ENCODE peak calls at places on chromosome 2, in nine cellular contexts. P, Q, O, Z, X, T, J, G and C are unnamed samples.
A peak's percentile ranks its signal among the peaks of the same experiment; 100 is the strongest.

GRCh38 chr2:46960618-46961017 is 45.0 kb upstream of the MCFD2 start:
- DNase-seq in P (no peak), Q (no peak), O (no peak), Z (no peak), X (no peak), T (no peak), J (no peak), G (no peak), C (no peak)

GRCh38 chr2:219269362-219270054 is 9.7 kb upstream of the DNAJB2 start:
- DNase-seq in P (no peak), Q (no peak), O (no peak), Z (no peak), X (no peak), T (no peak), J (no peak), G (no peak), C (no peak)

GRCh38 chr2:43276962-43277383 is 50.6 kb upstream of the ZFP36L2 start:
- DNase-seq in P (no peak), Q (no peak), O (peak; percentile 41), Z (no peak), X (no peak), T (no peak), J (no peak), G (no peak), C (no peak)

GRCh38 chr2:98468621-98469236 is 24.1 kb downstream of the INPP4A start:
- DNase-seq in P (no peak), Q (no peak), O (peak; percentile 38), Z (no peak), X (no peak), T (no peak), J (peak; percentile 77), G (no peak), C (no peak)

GRCh38 chr2:36695746-36696415 is 626 bp upstream of the VIT start:
- DNase-seq in P (no peak), Q (no peak), O (peak; percentile 78), Z (no peak), X (no peak), T (no peak), J (no peak), G (no peak), C (no peak)

GRCh38 chr2:113200236-113200635 is 26.5 kb downstream of the PSD4 start:
- DNase-seq in P (no peak), Q (no peak), O (no peak), Z (peak; percentile 5), X (no peak), T (no peak), J (no peak), G (no peak), C (peak; percentile 6)

GRCh38 chr2:28095622-28096021 is 205.1 kb downstream of the BABAM2 start:
- DNase-seq in P (no peak), Q (no peak), O (no peak), Z (no peak), X (no peak), T (no peak), J (no peak), G (no peak), C (no peak)

GRCh38 chr2:6073260-6074141 is 381.3 kb downstream of the SOX11 start:
- DNase-seq in P (peak; percentile 17), Q (no peak), O (peak; percentile 60), Z (no peak), X (no peak), T (no peak), J (no peak), G (no peak), C (no peak)

GRCh38 chr2:136238552-136239346 is 120.8 kb upstream of the CXCR4 start:
- DNase-seq in P (no peak), Q (peak; percentile 15), O (peak; percentile 65), Z (peak; percentile 94), X (peak; percentile 29), T (no peak), J (peak; percentile 34), G (no peak), C (no peak)